ENCODE peak calls at places on chromosomes 7 and 10, in five cellular contexts. One of them, this sample, is unnamed.
A peak's percentile ranks its signal among the peaks of the same experiment; 100 is the strongest.

GRCh38 chr10:88152720-88153119 is 289.3 kb downstream of the PTEN start:
- DNase-seq in OCI-LY7: peak; percentile 36
- DNase-seq in HL-60: peak; percentile 6
- DNase-seq in cardiac muscle cell: no peak
- DNase-seq in mammary epithelial cell: peak; percentile 96
- DNase-seq in this sample: no peak

GRCh38 chr7:108234281-108234680 is 104.1 kb upstream of the LAMB4 start:
- DNase-seq in cardiac muscle cell: no peak
- DNase-seq in mammary epithelial cell: peak; percentile 44
- DNase-seq in HL-60: no peak
- DNase-seq in OCI-LY7: no peak
- DNase-seq in this sample: no peak

GRCh38 chr7:131161103-131161502 is 166.6 kb upstream of the MKLN1 start:
- DNase-seq in OCI-LY7: no peak
- DNase-seq in cardiac muscle cell: no peak
- DNase-seq in HL-60: no peak
- DNase-seq in mammary epithelial cell: no peak
- DNase-seq in this sample: no peak

GRCh38 chr7:92303761-92304160 is 58.0 kb downstream of the ANKIB1 start:
- DNase-seq in HL-60: no peak
- DNase-seq in cardiac muscle cell: no peak
- DNase-seq in mammary epithelial cell: no peak
- DNase-seq in OCI-LY7: no peak
- DNase-seq in this sample: no peak

GRCh38 chr10:6203331-6204062 is 765 bp downstream of the PFKFB3 start:
- DNase-seq in cardiac muscle cell: peak; percentile 82
- DNase-seq in OCI-LY7: peak; percentile 84
- DNase-seq in HL-60: no peak
- DNase-seq in mammary epithelial cell: peak; percentile 50
- DNase-seq in this sample: no peak

GRCh38 chr7:71595176-71595575 is 463.2 kb downstream of the GALNT17 start:
- DNase-seq in HL-60: no peak
- DNase-seq in OCI-LY7: no peak
- DNase-seq in cardiac muscle cell: no peak
- DNase-seq in mammary epithelial cell: no peak
- DNase-seq in this sample: no peak

GRCh38 chr7:82481499-82482097 is 38.0 kb upstream of the CACNA2D1 start:
- DNase-seq in HL-60: no peak
- DNase-seq in mammary epithelial cell: peak; percentile 9
- DNase-seq in OCI-LY7: peak; percentile 13
- DNase-seq in cardiac muscle cell: peak; percentile 17
- DNase-seq in this sample: no peak

GRCh38 chr7:130277763-130278643 is 11.3 kb downstream of the CPA2 start:
- DNase-seq in cardiac muscle cell: peak; percentile 74
- DNase-seq in HL-60: no peak
- DNase-seq in mammary epithelial cell: no peak
- DNase-seq in OCI-LY7: no peak
- DNase-seq in this sample: no peak

GRCh38 chr10:67666416-67667043 is 29.5 kb downstream of the CTNNA3 start:
- DNase-seq in mammary epithelial cell: peak; percentile 6
- DNase-seq in OCI-LY7: peak; percentile 50
- DNase-seq in HL-60: peak; percentile 5
- DNase-seq in cardiac muscle cell: peak; percentile 18
- DNase-seq in this sample: no peak

GRCh38 chr10:45443101-45444009 is 69.3 kb downstream of the ALOX5 start:
- DNase-seq in HL-60: no peak
- DNase-seq in mammary epithelial cell: no peak
- DNase-seq in cardiac muscle cell: no peak
- DNase-seq in OCI-LY7: no peak
- DNase-seq in this sample: no peak

GRCh38 chr10:21047096-21047495 is 150.0 kb upstream of the NEBL start:
- DNase-seq in OCI-LY7: no peak
- DNase-seq in HL-60: no peak
- DNase-seq in mammary epithelial cell: no peak
- DNase-seq in cardiac muscle cell: no peak
- DNase-seq in this sample: no peak
- H3K27ac ChIP-seq in OCI-LY7: no peak overlapping the region
- H3K27ac ChIP-seq in HL-60: no peak overlapping the region
- H3K27ac ChIP-seq in mammary epithelial cell: no peak overlapping the region
- H3K27ac ChIP-seq in cardiac muscle cell: no peak overlapping the region
- H3K27ac ChIP-seq in this sample: no peak overlapping the region

DNA sequence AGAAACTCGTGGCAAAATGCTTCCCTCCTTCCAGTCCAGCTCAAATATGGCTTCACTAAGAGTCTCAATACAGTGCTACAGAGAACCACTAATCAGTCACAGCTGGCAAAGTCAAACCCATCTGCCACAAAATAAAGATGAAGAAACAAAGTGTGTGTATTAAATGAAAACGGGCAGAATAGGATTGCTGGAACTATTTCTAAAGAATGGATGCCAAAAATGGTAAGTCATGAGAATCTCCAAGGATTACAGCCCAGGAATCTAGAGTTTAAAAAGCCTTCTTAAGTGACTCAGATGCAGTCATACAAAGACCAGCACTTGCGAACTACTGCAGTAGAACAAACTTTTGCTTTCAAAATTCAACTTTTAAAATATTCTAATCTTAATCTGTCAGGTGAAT is 61.9 kb downstream of the CACUL1 start:
- DNase-seq in HL-60: no peak
- DNase-seq in mammary epithelial cell: peak; percentile 52
- DNase-seq in OCI-LY7: no peak
- DNase-seq in cardiac muscle cell: no peak
- DNase-seq in this sample: no peak
- H3K27ac ChIP-seq in HL-60: no peak overlapping the region
- H3K27ac ChIP-seq in mammary epithelial cell: no peak overlapping the region
- H3K27ac ChIP-seq in OCI-LY7: no peak overlapping the region
- H3K27ac ChIP-seq in cardiac muscle cell: no peak overlapping the region
- H3K27ac ChIP-seq in this sample: no peak overlapping the region

DNA sequence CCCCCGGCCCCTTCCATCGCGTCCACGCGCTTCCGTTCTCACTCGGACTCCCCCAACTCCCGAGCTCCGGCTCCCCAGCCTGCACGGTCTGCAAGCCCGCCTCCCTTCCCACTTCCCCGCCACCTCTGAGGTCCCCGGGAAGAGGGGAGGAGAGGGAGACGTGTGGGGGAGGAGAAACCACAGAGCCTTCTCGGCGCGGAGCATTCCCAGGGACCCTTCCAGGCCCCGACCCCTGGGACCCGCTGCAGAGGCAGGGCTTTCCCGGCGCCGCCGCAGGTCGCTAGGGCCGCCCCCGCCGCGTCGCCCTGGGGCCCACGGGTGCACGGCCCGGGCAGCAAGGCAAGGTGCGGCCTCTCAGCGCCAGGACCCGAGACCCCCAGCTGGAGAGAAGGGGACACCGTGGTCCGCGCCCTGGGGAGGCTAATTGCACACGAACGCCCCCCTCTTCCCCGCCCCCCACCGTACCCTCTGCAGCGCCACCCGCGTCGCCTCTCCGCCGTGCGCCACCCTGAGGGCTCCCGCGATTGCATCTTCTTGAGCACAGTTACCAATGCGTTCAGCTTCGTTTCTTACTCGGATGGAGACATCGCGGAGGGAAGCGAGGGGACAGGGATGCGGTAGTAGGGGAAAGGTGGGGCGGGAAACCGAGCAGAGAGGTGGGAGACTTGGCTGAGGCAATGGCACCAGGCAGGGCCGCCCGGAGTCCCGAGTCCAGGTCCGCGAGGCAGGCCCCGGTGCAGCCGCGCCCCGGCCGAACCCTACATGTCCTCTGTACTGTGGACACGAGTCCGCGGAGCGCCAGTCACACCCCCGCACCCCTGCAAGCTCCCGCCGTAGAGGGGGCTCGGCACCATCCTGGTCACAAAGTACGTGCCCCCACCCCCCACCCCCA is 29.0 kb downstream of the SKIDA1 start:
- DNase-seq in HL-60: no peak
- DNase-seq in cardiac muscle cell: peak; percentile 77
- DNase-seq in OCI-LY7: peak; percentile 80
- DNase-seq in mammary epithelial cell: peak; percentile 46
- DNase-seq in this sample: peak; percentile 30
- H3K27ac ChIP-seq in HL-60: peak overlapping the region; percentile 58
- H3K27ac ChIP-seq in cardiac muscle cell: peak overlapping the region; percentile 94
- H3K27ac ChIP-seq in OCI-LY7: peak overlapping the region; percentile 45
- H3K27ac ChIP-seq in mammary epithelial cell: no peak overlapping the region
- H3K27ac ChIP-seq in this sample: no peak overlapping the region

GRCh38 chr10:125023269-125023668 is 81.3 kb downstream of the ZRANB1 start:
- DNase-seq in OCI-LY7: no peak
- DNase-seq in cardiac muscle cell: no peak
- DNase-seq in HL-60: no peak
- DNase-seq in mammary epithelial cell: no peak
- DNase-seq in this sample: no peak

GRCh38 chr10:125022671-125023070 is 80.7 kb downstream of the ZRANB1 start:
- DNase-seq in HL-60: no peak
- DNase-seq in cardiac muscle cell: no peak
- DNase-seq in mammary epithelial cell: no peak
- DNase-seq in OCI-LY7: no peak
- DNase-seq in this sample: no peak

GRCh38 chr10:125025341-125025740 is 83.4 kb downstream of the ZRANB1 start:
- DNase-seq in OCI-LY7: no peak
- DNase-seq in HL-60: no peak
- DNase-seq in mammary epithelial cell: no peak
- DNase-seq in cardiac muscle cell: no peak
- DNase-seq in this sample: no peak

GRCh38 chr10:125024496-125025234 is 82.7 kb downstream of the ZRANB1 start:
- DNase-seq in mammary epithelial cell: no peak
- DNase-seq in OCI-LY7: peak; percentile 20
- DNase-seq in cardiac muscle cell: no peak
- DNase-seq in HL-60: no peak
- DNase-seq in this sample: no peak

DNA sequence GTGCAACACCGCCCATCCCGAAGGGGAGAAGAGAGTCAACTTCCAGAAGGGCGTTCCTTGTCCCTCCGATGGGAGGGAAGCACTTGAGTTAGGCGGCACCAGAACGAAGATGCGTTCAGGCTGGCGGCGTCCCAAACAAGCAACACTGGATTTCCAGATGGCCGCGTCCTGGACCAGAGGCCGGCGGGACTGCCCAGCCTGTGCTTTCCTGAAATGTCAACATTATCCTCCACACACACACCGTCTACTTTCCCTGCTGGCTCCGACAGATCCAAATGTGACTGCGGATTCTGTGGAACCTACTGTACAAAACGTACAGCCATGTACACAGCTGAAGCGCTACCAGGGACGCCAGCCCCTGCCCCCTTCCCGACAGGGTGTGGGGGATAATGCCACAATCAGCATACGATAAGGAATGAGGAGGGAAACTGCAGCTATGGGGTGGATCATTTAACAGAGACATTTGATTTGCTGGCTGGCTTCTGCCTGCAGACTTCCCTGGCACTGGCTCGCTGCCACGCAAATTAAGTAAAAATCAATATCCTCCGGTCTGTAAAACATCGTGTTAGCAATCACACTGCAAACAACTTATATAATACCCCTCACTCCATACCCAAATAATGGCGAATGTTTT is 82.1 kb downstream of the ZRANB1 start:
- DNase-seq in cardiac muscle cell: no peak
- DNase-seq in OCI-LY7: no peak
- DNase-seq in mammary epithelial cell: no peak
- DNase-seq in HL-60: no peak
- DNase-seq in this sample: peak; percentile 77
- H3K27ac ChIP-seq in cardiac muscle cell: peak overlapping the region; percentile 48
- H3K27ac ChIP-seq in OCI-LY7: no peak overlapping the region
- H3K27ac ChIP-seq in mammary epithelial cell: no peak overlapping the region
- H3K27ac ChIP-seq in HL-60: no peak overlapping the region
- H3K27ac ChIP-seq in this sample: peak overlapping the region; percentile 80

GRCh38 chr7:134820778-134821177 is 41.3 kb downstream of the CALD1 start:
- DNase-seq in HL-60: no peak
- DNase-seq in cardiac muscle cell: no peak
- DNase-seq in mammary epithelial cell: no peak
- DNase-seq in OCI-LY7: no peak
- DNase-seq in this sample: no peak
- H3K27ac ChIP-seq in HL-60: no peak overlapping the region
- H3K27ac ChIP-seq in cardiac muscle cell: no peak overlapping the region
- H3K27ac ChIP-seq in mammary epithelial cell: no peak overlapping the region
- H3K27ac ChIP-seq in OCI-LY7: no peak overlapping the region
- H3K27ac ChIP-seq in this sample: no peak overlapping the region

GRCh38 chr10:62108768-62109430 is 159.7 kb downstream of the RTKN2 start:
- DNase-seq in HL-60: no peak
- DNase-seq in OCI-LY7: peak; percentile 45
- DNase-seq in mammary epithelial cell: no peak
- DNase-seq in cardiac muscle cell: no peak
- DNase-seq in this sample: no peak

GRCh38 chr10:62112325-62112724 is 156.3 kb downstream of the RTKN2 start:
- DNase-seq in OCI-LY7: no peak
- DNase-seq in cardiac muscle cell: no peak
- DNase-seq in HL-60: no peak
- DNase-seq in mammary epithelial cell: peak; percentile 52
- DNase-seq in this sample: no peak

GRCh38 chr10:62106929-62107519 is 161.6 kb downstream of the RTKN2 start:
- DNase-seq in HL-60: no peak
- DNase-seq in OCI-LY7: no peak
- DNase-seq in mammary epithelial cell: no peak
- DNase-seq in cardiac muscle cell: no peak
- DNase-seq in this sample: no peak

GRCh38 chr10:62112963-62113362 is 155.7 kb downstream of the RTKN2 start:
- DNase-seq in OCI-LY7: no peak
- DNase-seq in HL-60: no peak
- DNase-seq in mammary epithelial cell: no peak
- DNase-seq in cardiac muscle cell: no peak
- DNase-seq in this sample: no peak

DNA sequence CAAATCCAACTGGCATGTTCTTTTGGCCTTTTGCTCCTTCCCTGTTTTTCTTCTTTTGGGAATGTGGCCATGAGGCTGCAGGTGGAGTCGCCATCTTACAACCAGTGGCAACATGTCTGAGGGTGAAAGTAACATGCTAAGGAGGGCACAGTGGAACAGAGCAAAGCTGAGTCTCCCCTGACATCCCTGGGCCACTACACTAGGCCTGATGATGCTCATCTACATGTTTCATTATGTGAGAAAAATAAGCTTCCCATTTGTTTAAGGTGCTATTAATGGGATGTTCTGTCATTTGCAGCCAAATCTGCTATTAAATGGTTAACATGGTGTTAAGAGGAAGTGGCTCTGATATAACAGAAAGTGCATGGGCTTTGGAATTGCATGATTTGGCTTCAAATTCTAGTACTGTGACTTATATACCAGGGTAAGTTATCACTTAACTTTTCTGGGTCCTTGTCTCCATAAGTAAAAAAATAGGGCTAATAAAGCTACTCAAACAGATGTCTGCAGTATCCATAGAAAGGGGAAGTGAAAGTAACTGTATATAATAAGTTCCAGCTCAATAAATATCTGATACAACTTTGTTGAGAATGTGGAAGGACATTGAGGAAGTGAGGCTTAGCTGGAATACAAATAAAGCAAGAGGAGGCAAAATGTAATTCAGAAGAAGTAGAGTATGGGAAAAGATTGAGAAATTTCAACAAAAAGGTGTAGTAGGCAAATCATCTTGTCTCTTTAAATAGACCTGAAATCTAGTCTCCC is 158.9 kb downstream of the RTKN2 start:
- DNase-seq in OCI-LY7: peak; percentile 89
- DNase-seq in mammary epithelial cell: no peak
- DNase-seq in cardiac muscle cell: no peak
- DNase-seq in HL-60: peak; percentile 75
- DNase-seq in this sample: no peak
- H3K27ac ChIP-seq in OCI-LY7: peak overlapping the region; percentile 90
- H3K27ac ChIP-seq in mammary epithelial cell: no peak overlapping the region
- H3K27ac ChIP-seq in cardiac muscle cell: no peak overlapping the region
- H3K27ac ChIP-seq in HL-60: no peak overlapping the region
- H3K27ac ChIP-seq in this sample: no peak overlapping the region